ENCODE peak calls at places on chromosomes 12 and 14, in nine cellular contexts. O is heart right ventricle, H is IMR-90, W is right lobe of liver, X is fibroblast of lung, B is GM23248, Q is cardiac fibroblast, L is A549, G is astrocyte of the cerebellum. J is an unnamed sample.

GRCh38 chr12:78236264-78236663 is 405.6 kb downstream of the NAV3 start:
- DNase-seq in W (no peak), H (peak), O (no peak), L (no peak), G (no peak), B (peak), Q (no peak), X (peak), J (no peak)

GRCh38 chr14:104729835-104730181 is 5.8 kb downstream of the ADSS1 start:
- DNase-seq in G (no peak), H (no peak), W (no peak), L (no peak), X (no peak), Q (no peak), O (no peak), B (no peak), J (no peak)

GRCh38 chr12:94427520-94428381 is 31.9 kb downstream of the CEP83 start:
- DNase-seq in L (no peak), Q (peak), X (peak), G (peak), O (no peak), B (peak), H (peak), W (no peak), J (peak)

GRCh38 chr12:84497819-84498218 is 414.8 kb downstream of the SLC6A15 start:
- DNase-seq in X (peak), O (no peak), B (peak), W (no peak), G (peak), H (no peak), L (no peak), Q (peak), J (no peak)

GRCh38 chr14:22737052-22737451 is 29.4 kb upstream of the OXA1L start:
- DNase-seq in W (no peak), B (no peak), G (no peak), O (no peak), Q (no peak), H (no peak), L (no peak), X (no peak), J (no peak)

GRCh38 chr12:112906712-112907414 is at the start of gene OAS1:
- DNase-seq in B (peak), O (no peak), H (peak), Q (peak), L (peak), W (peak), X (peak), G (no peak), J (peak)

GRCh38 chr14:95162641-95163040 is 5.3 kb upstream of the DICER1 start:
- DNase-seq in L (no peak), B (no peak), W (no peak), H (no peak), X (no peak), G (no peak), O (no peak), Q (no peak), J (no peak)

GRCh38 chr14:76863724-76864407 is 37.7 kb downstream of the LRRC74A start:
- DNase-seq in L (no peak), Q (peak), O (peak), W (no peak), B (no peak), H (no peak), X (no peak), G (no peak), J (no peak)

GRCh38 chr12:124739953-124740561 is 123.6 kb downstream of the SCARB1 start:
- DNase-seq in H (peak), O (no peak), X (peak), G (no peak), W (no peak), Q (no peak), B (no peak), L (no peak), J (no peak)

GRCh38 chr12:28506271-28506670 is 316.0 kb downstream of the CCDC91 start:
- DNase-seq in X (peak), O (no peak), W (no peak), Q (no peak), L (no peak), H (no peak), G (no peak), B (peak), J (no peak)

GRCh38 chr12:1078002-1078401 is 87.0 kb downstream of the ERC1 start:
- DNase-seq in L (no peak), G (no peak), O (no peak), H (no peak), W (no peak), Q (no peak), B (no peak), X (peak), J (no peak)

GRCh38 chr12:113098428-113099028 is 37.0 kb downstream of the RASAL1 start:
- DNase-seq in B (peak), L (peak), Q (peak), O (peak), X (peak), H (peak), W (peak), G (peak), J (peak)

GRCh38 chr12:124440841-124441381 is 126.5 kb downstream of the NCOR2 start:
- DNase-seq in X (peak), O (no peak), B (peak), G (no peak), W (no peak), L (no peak), H (no peak), Q (peak), J (no peak)

GRCh38 chr14:22276913-22277816 is 311.9 kb downstream of the DAD1 start:
- DNase-seq in L (no peak), B (peak), X (peak), O (no peak), W (no peak), G (no peak), Q (peak), H (peak), J (no peak)

GRCh38 chr14:90523544-90523943 is 126.7 kb downstream of the CALM1 start:
- DNase-seq in Q (peak), X (peak), H (peak), L (no peak), B (peak), W (no peak), O (no peak), G (peak), J (no peak)

GRCh38 chr12:89783321-89784060 is 74.9 kb upstream of the ATP2B1 start:
- DNase-seq in W (no peak), B (peak), G (no peak), X (peak), O (no peak), H (peak), L (no peak), Q (peak), J (peak)

GRCh38 chr12:49336645-49337584 is at the start of gene C1QL4:
- DNase-seq in Q (peak), O (peak), G (peak), B (peak), X (peak), H (peak), W (peak), L (peak), J (peak)

GRCh38 chr12:127677537-127678131 is 589.3 kb upstream of the TMEM132C start:
- DNase-seq in W (peak), Q (peak), H (peak), X (peak), G (peak), L (peak), B (peak), O (peak), J (peak)

GRCh38 chr12:71216725-71217579 is 59.2 kb upstream of the TSPAN8 start:
- DNase-seq in L (peak), B (peak), H (peak), W (no peak), G (no peak), O (no peak), X (peak), Q (peak), J (no peak)

GRCh38 chr14:105086833-105087307 is 21.6 kb upstream of the GPR132 start:
- DNase-seq in Q (peak), W (peak), O (peak), H (peak), G (no peak), X (peak), L (peak), B (peak), J (peak)

GRCh38 chr14:101503431-101504095 is 57.7 kb upstream of the DIO3 start:
- DNase-seq in G (no peak), Q (no peak), L (no peak), X (no peak), H (no peak), B (no peak), W (peak), O (no peak), J (no peak)

GRCh38 chr12:59283012-59283411 is 312.8 kb upstream of the SLC16A7 start:
- DNase-seq in L (no peak), X (no peak), G (no peak), Q (no peak), W (no peak), H (no peak), B (no peak), O (no peak), J (no peak)

GRCh38 chr14:64938972-64939816 is 3.4 kb downstream of the GPX2 start:
- DNase-seq in H (no peak), B (no peak), G (no peak), L (no peak), Q (no peak), W (no peak), O (no peak), X (no peak), J (no peak)

GRCh38 chr12:131710464-131711457 is at the start of gene SFSWAP:
- DNase-seq in B (peak), O (peak), W (peak), G (peak), Q (peak), L (peak), X (peak), H (peak), J (peak)

GRCh38 chr12:10191865-10192264 is 13.0 kb downstream of the TMEM52B start:
- DNase-seq in W (no peak), X (peak), L (no peak), G (peak), B (peak), O (no peak), Q (peak), H (peak), J (no peak)

GRCh38 chr14:38311655-38312054 is 55.8 kb upstream of the CLEC14A start:
- DNase-seq in L (no peak), H (no peak), G (no peak), B (no peak), O (no peak), Q (no peak), W (no peak), X (no peak), J (no peak)

GRCh38 chr14:81331229-81332026 is 68.7 kb downstream of the STON2 start:
- DNase-seq in B (no peak), O (no peak), Q (no peak), H (no peak), W (no peak), X (no peak), L (no peak), G (no peak), J (no peak)

GRCh38 chr12:124333724-124334123 is 38.8 kb downstream of the RFLNA start:
- DNase-seq in Q (no peak), B (no peak), W (no peak), L (no peak), H (no peak), X (no peak), G (no peak), O (no peak), J (no peak)

GRCh38 chr12:91171475-91171874 is 11.1 kb downstream of the DCN start:
- DNase-seq in B (no peak), G (no peak), H (no peak), Q (no peak), L (no peak), X (no peak), W (no peak), O (no peak), J (peak)

GRCh38 chr14:22653012-22653621 is 9.0 kb upstream of the OR6J1 start:
- DNase-seq in O (peak), X (peak), L (peak), H (peak), W (peak), Q (peak), G (peak), B (peak), J (peak)

GRCh38 chr12:62660763-62661162 is 194.1 kb downstream of the MON2 start:
- DNase-seq in Q (peak), B (peak), L (no peak), O (no peak), X (peak), G (peak), H (peak), W (no peak), J (no peak)

GRCh38 chr14:90426663-90427062 is 29.8 kb downstream of the CALM1 start:
- DNase-seq in W (peak), L (no peak), O (peak), X (peak), Q (peak), H (no peak), B (peak), G (no peak), J (peak)

GRCh38 chr12:54988402-54989054 is 4.0 kb upstream of the TESPA1 start:
- DNase-seq in X (peak), Q (peak), H (peak), W (peak), G (no peak), O (peak), L (no peak), B (peak), J (peak)

GRCh38 chr12:54981796-54982195 is 2.8 kb downstream of the TESPA1 start:
- DNase-seq in Q (no peak), H (no peak), W (no peak), G (no peak), X (no peak), O (no peak), L (no peak), B (no peak), J (no peak)

GRCh38 chr12:54983536-54984102 is 943 bp downstream of the TESPA1 start:
- DNase-seq in B (no peak), L (no peak), O (no peak), X (no peak), H (no peak), W (no peak), Q (no peak), G (no peak), J (no peak)

GRCh38 chr12:54987611-54988231 is 3.2 kb upstream of the TESPA1 start:
- DNase-seq in B (no peak), L (no peak), X (no peak), O (no peak), G (no peak), H (no peak), Q (no peak), W (no peak), J (no peak)

GRCh38 chr12:54984602-54985376 is at the start of gene TESPA1:
- DNase-seq in G (no peak), B (no peak), Q (peak), O (peak), X (no peak), W (peak), H (no peak), L (no peak), J (peak)
- H3K4me3 ChIP-seq in G (no peak), B (no peak), Q (no peak), O (no peak), X (no peak), W (no peak), H (no peak), L (no peak), J (peak)

GRCh38 chr12:57736743-57737466 is 1.6 kb downstream of the AGAP2 start:
- DNase-seq in H (no peak), L (no peak), O (no peak), B (peak), X (no peak), Q (no peak), G (no peak), W (no peak), J (no peak)
- H3K4me3 ChIP-seq in H (no peak), L (peak), O (peak), B (no peak), X (no peak), Q (no peak), G (no peak), W (no peak), J (peak)

GRCh38 chr12:114697246-114697716 is 13.3 kb upstream of the TBX3 start:
- DNase-seq in W (no peak), H (no peak), G (no peak), X (no peak), O (no peak), L (no peak), B (no peak), Q (no peak), J (no peak)
- H3K4me3 ChIP-seq in W (no peak), H (no peak), G (no peak), X (no peak), O (no peak), L (no peak), B (peak), Q (no peak), J (no peak)

DNA sequence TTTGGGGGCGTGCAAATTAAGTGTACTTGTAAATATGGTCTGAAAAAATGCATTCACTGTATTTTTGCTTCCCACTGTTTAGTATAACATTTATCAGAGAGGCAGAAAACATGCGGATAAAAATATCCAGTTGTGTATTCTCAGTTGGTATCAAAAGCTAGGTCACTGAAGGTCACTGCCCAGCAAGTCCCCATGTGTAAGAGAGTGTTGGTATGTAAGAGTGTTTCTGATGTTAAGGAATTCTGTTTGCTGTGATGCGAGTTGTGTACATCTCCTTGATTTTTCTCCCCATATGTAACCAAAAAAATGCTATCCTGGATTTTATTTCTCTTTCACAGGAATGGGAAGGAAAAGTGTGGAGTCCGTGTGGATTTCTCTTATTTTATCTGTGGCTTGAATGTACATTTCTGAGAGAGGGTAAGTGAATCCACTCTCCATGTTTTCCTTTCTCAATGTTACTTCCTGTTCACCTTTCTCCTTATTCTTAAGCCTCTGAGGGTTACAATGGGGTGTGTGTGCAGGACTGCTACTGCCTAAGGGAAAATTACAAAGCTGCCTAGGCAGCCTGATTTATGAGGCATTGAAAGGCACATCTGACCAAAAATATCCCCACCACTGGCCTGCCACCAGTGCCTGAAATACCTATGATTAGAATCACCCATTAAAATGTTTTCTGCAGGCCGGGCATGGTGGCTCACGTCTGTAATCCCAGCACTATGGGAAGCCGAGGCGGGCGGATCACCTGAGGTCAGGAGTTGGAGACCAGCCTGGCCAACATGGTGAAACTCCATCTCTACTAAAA is 97.9 kb upstream of the USP44 start:
- DNase-seq in H (peak), X (peak), G (peak), B (peak), Q (peak), O (no peak), L (peak), W (no peak), J (no peak)
- H3K4me3 ChIP-seq in H (no peak), X (no peak), G (no peak), B (no peak), Q (no peak), O (no peak), L (no peak), W (no peak), J (no peak)

DNA sequence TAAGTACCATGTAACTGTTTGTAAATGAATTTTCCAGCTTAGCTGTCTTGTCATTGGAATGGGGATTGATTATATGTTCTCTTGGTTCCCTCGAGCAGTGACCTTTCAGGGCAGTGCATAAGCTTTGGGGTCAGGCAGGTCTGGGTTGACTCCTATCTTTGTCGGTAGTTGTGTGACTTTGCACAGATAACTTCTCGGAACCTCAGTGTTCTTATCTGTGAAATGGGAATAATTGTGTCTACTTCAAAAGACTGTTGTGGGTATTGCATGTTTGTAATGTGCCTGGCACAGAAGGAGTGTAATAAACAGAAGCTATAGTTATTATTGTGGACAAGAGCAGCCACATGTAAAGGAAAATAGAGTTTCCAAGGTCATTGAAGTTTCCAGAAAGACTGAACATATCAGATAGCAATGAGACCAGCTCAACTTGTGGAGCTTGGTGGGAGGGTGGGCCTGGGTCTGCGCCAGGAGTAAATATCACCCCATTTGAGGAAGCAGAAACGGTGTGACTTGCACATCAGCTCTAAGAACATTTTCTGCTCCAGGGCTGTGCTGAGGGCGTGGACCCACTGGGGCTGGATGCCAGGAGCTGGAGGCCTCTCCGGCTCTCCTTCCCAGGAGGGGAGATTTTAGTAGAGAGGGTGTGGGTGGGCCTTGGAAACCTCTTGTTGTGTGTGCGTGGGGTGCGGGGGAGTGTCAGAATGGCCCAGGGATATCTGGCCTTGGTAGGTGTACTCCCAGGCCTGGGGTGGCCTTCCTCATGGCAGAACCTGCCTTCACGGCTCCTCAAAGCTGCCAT is 19.8 kb downstream of the FOS start:
- DNase-seq in Q (peak), O (peak), B (no peak), L (no peak), H (no peak), G (no peak), X (no peak), W (peak), J (peak)
- H3K4me3 ChIP-seq in Q (no peak), O (no peak), B (no peak), L (no peak), H (no peak), G (no peak), X (no peak), W (no peak), J (no peak)

GRCh38 chr14:75833326-75834020 is 148.3 kb downstream of the TGFB3 start:
- DNase-seq in Q (no peak), G (no peak), X (no peak), O (no peak), B (peak), L (no peak), W (no peak), H (no peak), J (no peak)
- H3K4me3 ChIP-seq in Q (no peak), G (no peak), X (no peak), O (no peak), B (no peak), L (no peak), W (no peak), H (no peak), J (no peak)

GRCh38 chr12:44616385-44616784 is 259.7 kb downstream of the NELL2 start:
- DNase-seq in H (peak), G (no peak), X (peak), B (no peak), Q (no peak), O (no peak), L (no peak), W (no peak), J (no peak)
- H3K4me3 ChIP-seq in H (no peak), G (no peak), X (no peak), B (no peak), Q (no peak), O (no peak), L (no peak), W (no peak), J (no peak)

GRCh38 chr12:23133471-23133870 is 508.5 kb downstream of the ETNK1 start:
- DNase-seq in B (no peak), W (no peak), Q (no peak), H (no peak), L (no peak), O (no peak), G (no peak), X (no peak), J (no peak)

GRCh38 chr12:23132357-23132756 is 507.4 kb downstream of the ETNK1 start:
- DNase-seq in W (no peak), B (no peak), O (no peak), Q (no peak), X (no peak), L (no peak), G (no peak), H (no peak), J (no peak)

GRCh38 chr12:23127701-23128100 is 502.7 kb downstream of the ETNK1 start:
- DNase-seq in G (no peak), X (no peak), H (no peak), Q (no peak), W (no peak), B (no peak), O (no peak), L (no peak), J (no peak)

GRCh38 chr12:23126794-23127193 is 501.8 kb downstream of the ETNK1 start:
- DNase-seq in G (no peak), O (no peak), L (no peak), X (no peak), W (no peak), Q (no peak), H (no peak), B (no peak), J (no peak)

GRCh38 chr12:23128462-23128861 is 503.5 kb downstream of the ETNK1 start:
- DNase-seq in W (no peak), H (no peak), G (no peak), O (no peak), L (no peak), X (no peak), B (no peak), Q (no peak), J (no peak)
- H3K4me3 ChIP-seq in W (no peak), H (no peak), G (no peak), O (no peak), L (no peak), X (no peak), B (no peak), Q (no peak), J (no peak)